ENCODE peak calls at places on chromosomes 13 and 19, in five cellular contexts. V, E, F, J and L are unnamed samples.

GRCh38 chr13:113110852-113111315 is 5.3 kb downstream of the F7 start:
- DNase-seq in V (no peak), E (peak; percentile 1), F (no peak), J (no peak), L (no peak)

GRCh38 chr19:10471909-10472308 is 31.2 kb downstream of the KEAP1 start:
- DNase-seq in V (no peak), E (no peak), F (no peak), J (peak; percentile 71), L (no peak)

GRCh38 chr19:58182577-58182988 is 278 bp upstream of the ZNF274 start:
- DNase-seq in V (no peak), E (no peak), F (no peak), J (no peak), L (peak; percentile 93)

GRCh38 chr19:23822735-23823134 is 64.0 kb upstream of the ZNF681 start:
- DNase-seq in V (no peak), E (no peak), F (no peak), J (no peak), L (no peak)

GRCh38 chr13:81171065-81171647 is 830.2 kb upstream of the SPRY2 start:
- DNase-seq in V (no peak), E (no peak), F (no peak), J (peak; percentile 32), L (no peak)

GRCh38 chr19:10227215-10227971 is 3.7 kb downstream of the S1PR2 start:
- DNase-seq in V (no peak), E (no peak), F (peak; percentile 51), J (peak; percentile 47), L (no peak)

GRCh38 chr13:46340631-46341111 is 46.4 kb downstream of the RUBCNL start:
- DNase-seq in V (no peak), E (no peak), F (no peak), J (no peak), L (no peak)

GRCh38 chr19:7199613-7200533 is 94.3 kb downstream of the INSR start:
- DNase-seq in V (peak; percentile 63), E (peak; percentile 59), F (no peak), J (no peak), L (peak; percentile 77)

GRCh38 chr19:7391218-7391670 is 42.5 kb downstream of the ARHGEF18 start:
- DNase-seq in V (peak; percentile 58), E (no peak), F (no peak), J (peak; percentile 58), L (peak; percentile 73)

GRCh38 chr13:53137777-53138176 is 109.2 kb downstream of the OLFM4 start:
- DNase-seq in V (no peak), E (no peak), F (peak; percentile 28), J (peak; percentile 82), L (peak; percentile 27)

GRCh38 chr19:11979527-11979926 is 14.7 kb downstream of the ZNF763 start:
- DNase-seq in V (no peak), E (no peak), F (no peak), J (no peak), L (no peak)

GRCh38 chr13:26529441-26529840 is 28.0 kb upstream of the WASF3 start:
- DNase-seq in V (peak; percentile 42), E (peak; percentile 28), F (no peak), J (peak; percentile 83), L (peak; percentile 46)

GRCh38 chr13:100523994-100524393 is 64.6 kb downstream of the GGACT start:
- DNase-seq in V (no peak), E (no peak), F (no peak), J (no peak), L (no peak)

GRCh38 chr19:8567522-8568172 is 9.6 kb downstream of the MYO1F start:
- DNase-seq in V (no peak), E (no peak), F (no peak), J (no peak), L (peak; percentile 20)

GRCh38 chr13:39394811-39395685 is 207.9 kb downstream of the LHFPL6 start:
- DNase-seq in V (no peak), E (no peak), F (no peak), J (no peak), L (no peak)

GRCh38 chr19:1168562-1168873 is 5.5 kb downstream of the SBNO2 start:
- DNase-seq in V (no peak), E (no peak), F (no peak), J (no peak), L (no peak)

GRCh38 chr19:1168877-1169791 is 4.9 kb downstream of the SBNO2 start:
- DNase-seq in V (no peak), E (peak; percentile 51), F (no peak), J (peak; percentile 65), L (no peak)

GRCh38 chr19:1164684-1165531 is 9.2 kb downstream of the SBNO2 start:
- DNase-seq in V (no peak), E (no peak), F (no peak), J (no peak), L (peak; percentile 57)

GRCh38 chr19:1167687-1168561 is 6.1 kb downstream of the SBNO2 start:
- DNase-seq in V (no peak), E (no peak), F (no peak), J (no peak), L (no peak)

GRCh38 chr19:1166872-1167573 is 7.0 kb downstream of the SBNO2 start:
- DNase-seq in V (no peak), E (no peak), F (no peak), J (no peak), L (no peak)
- H3K4me3 ChIP-seq in V (no peak overlapping the region), E (no peak overlapping the region), F (peak overlapping the region; percentile 22), J (no peak overlapping the region), L (no peak overlapping the region)

GRCh38 chr19:3287814-3288213 is 63.4 kb downstream of the CELF5 start:
- DNase-seq in V (no peak), E (no peak), F (no peak), J (no peak), L (no peak)

GRCh38 chr19:3284759-3285646 is 60.5 kb downstream of the CELF5 start:
- DNase-seq in V (peak; percentile 95), E (peak; percentile 98), F (no peak), J (peak; percentile 66), L (peak; percentile 98)

GRCh38 chr19:3283886-3284657 is 59.6 kb downstream of the CELF5 start:
- DNase-seq in V (no peak), E (no peak), F (no peak), J (no peak), L (no peak)

GRCh38 chr19:3283246-3283751 is 58.8 kb downstream of the CELF5 start:
- DNase-seq in V (no peak), E (no peak), F (no peak), J (no peak), L (no peak)

GRCh38 chr19:3285647-3286176 is 61.3 kb downstream of the CELF5 start:
- DNase-seq in V (no peak), E (no peak), F (no peak), J (no peak), L (no peak)
- H3K4me3 ChIP-seq in V (no peak overlapping the region), E (peak overlapping the region; percentile 18), F (no peak overlapping the region), J (no peak overlapping the region), L (peak overlapping the region; percentile 28)

DNA sequence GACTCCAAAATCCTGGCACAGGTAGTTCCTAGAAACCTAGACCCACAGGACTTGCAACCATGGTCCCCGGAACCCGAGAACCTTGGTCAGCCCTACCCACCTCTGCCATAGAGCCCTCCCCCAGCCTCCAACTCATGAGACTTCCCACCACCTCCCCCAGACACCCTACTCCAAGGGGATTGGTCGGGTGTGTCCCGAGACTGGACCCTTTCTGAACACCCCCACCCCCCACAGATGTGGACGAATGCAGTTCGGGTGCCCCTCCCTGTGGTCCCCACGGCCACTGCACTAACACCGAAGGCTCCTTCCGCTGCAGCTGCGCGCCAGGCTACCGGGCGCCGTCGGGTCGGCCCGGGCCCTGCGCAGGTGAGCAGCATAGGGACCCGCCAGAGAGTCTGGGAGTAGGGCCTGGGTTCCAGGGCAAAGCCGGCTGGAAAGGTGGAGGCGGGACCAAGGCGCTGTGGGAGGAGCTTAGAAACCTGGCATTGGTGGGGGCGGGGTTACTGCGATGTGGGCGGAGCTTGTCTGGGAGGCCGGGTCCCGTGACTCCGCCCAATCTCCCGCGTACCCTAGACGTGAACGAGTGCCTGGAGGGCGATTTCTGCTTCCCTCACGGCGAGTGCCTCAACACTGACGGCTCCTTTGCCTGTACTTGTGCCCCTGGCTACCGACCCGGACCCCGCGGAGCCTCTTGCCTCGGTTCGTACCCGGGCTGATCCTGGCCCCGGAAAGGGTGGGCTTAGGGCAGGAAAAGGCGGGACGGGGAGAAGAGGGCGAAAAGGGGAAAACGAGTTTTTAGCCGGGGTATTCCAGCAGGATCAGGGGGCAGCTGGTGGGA is 11.9 kb downstream of the LTBP4 start:
- DNase-seq in V (peak; percentile 84), E (no peak), F (peak; percentile 57), J (peak; percentile 79), L (peak; percentile 81)
- H3K4me3 ChIP-seq in V (no peak overlapping the region), E (no peak overlapping the region), F (peak overlapping the region; percentile 61), J (peak overlapping the region; percentile 95), L (peak overlapping the region; percentile 58)

DNA sequence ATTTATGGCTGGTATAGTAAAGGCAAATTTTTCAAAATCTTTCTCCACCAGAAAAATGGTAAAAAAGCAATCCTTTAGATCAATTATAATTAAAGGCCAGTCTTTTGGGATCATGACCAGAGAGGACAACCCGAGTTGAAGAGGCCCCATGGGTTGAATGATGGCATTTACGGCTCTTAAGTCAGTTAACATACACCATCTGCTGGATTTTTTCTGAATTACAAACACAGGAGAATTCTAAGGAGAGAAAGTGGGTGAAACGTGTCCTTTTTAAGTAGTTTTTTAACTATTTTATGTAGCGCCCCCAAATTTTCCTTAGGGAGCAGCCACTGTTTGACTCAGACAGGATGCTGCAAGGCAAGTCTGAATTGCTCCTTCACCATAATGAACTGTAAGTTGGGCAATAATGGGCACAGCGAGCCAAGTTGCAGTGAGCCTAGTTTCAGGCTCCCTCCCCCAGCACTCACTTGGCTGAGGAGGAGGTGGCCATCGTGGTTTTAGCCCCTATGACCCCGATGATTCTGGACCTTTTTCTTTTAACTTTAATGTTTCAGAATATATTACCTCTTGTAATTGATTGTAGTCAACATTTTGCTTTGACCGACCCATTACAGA is 13.6 kb upstream of the ZNF611 start:
- DNase-seq in V (no peak), E (no peak), F (no peak), J (peak; percentile 74), L (no peak)
- H3K4me3 ChIP-seq in V (no peak overlapping the region), E (no peak overlapping the region), F (no peak overlapping the region), J (no peak overlapping the region), L (no peak overlapping the region)

GRCh38 chr19:14407889-14408640 is 11.1 kb downstream of the DDX39A start:
- DNase-seq in V (peak; percentile 86), E (no peak), F (no peak), J (no peak), L (peak; percentile 90)

GRCh38 chr19:14404322-14404721 is 14.8 kb downstream of the DDX39A start:
- DNase-seq in V (no peak), E (no peak), F (no peak), J (no peak), L (no peak)

GRCh38 chr19:14405380-14405757 is 13.8 kb downstream of the DDX39A start:
- DNase-seq in V (no peak), E (no peak), F (no peak), J (no peak), L (no peak)

GRCh38 chr19:14406645-14407331 is 12.4 kb downstream of the DDX39A start:
- DNase-seq in V (no peak), E (no peak), F (no peak), J (no peak), L (no peak)

GRCh38 chr19:14405758-14406644 is 13.1 kb downstream of the DDX39A start:
- DNase-seq in V (peak; percentile 89), E (peak; percentile 90), F (peak; percentile 72), J (peak; percentile 96), L (peak; percentile 81)
- H3K4me3 ChIP-seq in V (no peak overlapping the region), E (no peak overlapping the region), F (peak overlapping the region; percentile 7), J (peak overlapping the region; percentile 41), L (peak overlapping the region; percentile 5)

GRCh38 chr13:33757713-33758112 is 60.2 kb upstream of the RFC3 start:
- DNase-seq in V (no peak), E (no peak), F (no peak), J (no peak), L (no peak)
- H3K4me3 ChIP-seq in V (no peak overlapping the region), E (no peak overlapping the region), F (no peak overlapping the region), J (no peak overlapping the region), L (no peak overlapping the region)